ENCODE peak calls at places on chromosomes 4 and X, in six cellular contexts. D, N, O, P, H and L are unnamed samples.

GRCh38 chr4:109548655-109549054 is 11.4 kb upstream of the MCUB start:
- DNase-seq in D (no peak), N (no peak), O (no peak), P (no peak), H (no peak), L (no peak)

GRCh38 chrX:149490100-149490499 is 15.0 kb downstream of the IDS start:
- DNase-seq in D (no peak), N (no peak), O (no peak), P (no peak), H (no peak), L (no peak)

GRCh38 chr4:97507587-97508245 is 635.6 kb downstream of the STPG2 start:
- DNase-seq in D (no peak), N (peak; percentile 50), O (no peak), P (no peak), H (no peak), L (no peak)

GRCh38 chr4:153728151-153728550 is 31.7 kb downstream of the RNF175 start:
- DNase-seq in D (no peak), N (no peak), O (no peak), P (no peak), H (no peak), L (no peak)

GRCh38 chrX:44908198-44908597 is 35.2 kb downstream of the KDM6A start:
- DNase-seq in D (no peak), N (no peak), O (no peak), P (no peak), H (no peak), L (no peak)

GRCh38 chr4:20313237-20314030 is 61.7 kb downstream of the SLIT2 start:
- DNase-seq in D (no peak), N (peak; percentile 85), O (peak; percentile 29), P (peak; percentile 51), H (no peak), L (no peak)

GRCh38 chr4:37599092-37599800 is 86.9 kb downstream of the RELL1 start:
- DNase-seq in D (no peak), N (no peak), O (no peak), P (no peak), H (no peak), L (no peak)

GRCh38 chrX:49155243-49155899 is 7.2 kb upstream of the MAGIX start:
- DNase-seq in D (peak; percentile 19), N (peak; percentile 87), O (peak; percentile 60), P (peak; percentile 73), H (peak; percentile 76), L (no peak)

GRCh38 chrX:69285401-69285871 is 120.2 kb upstream of the PJA1 start:
- DNase-seq in D (no peak), N (no peak), O (no peak), P (peak; percentile 84), H (no peak), L (no peak)

DNA sequence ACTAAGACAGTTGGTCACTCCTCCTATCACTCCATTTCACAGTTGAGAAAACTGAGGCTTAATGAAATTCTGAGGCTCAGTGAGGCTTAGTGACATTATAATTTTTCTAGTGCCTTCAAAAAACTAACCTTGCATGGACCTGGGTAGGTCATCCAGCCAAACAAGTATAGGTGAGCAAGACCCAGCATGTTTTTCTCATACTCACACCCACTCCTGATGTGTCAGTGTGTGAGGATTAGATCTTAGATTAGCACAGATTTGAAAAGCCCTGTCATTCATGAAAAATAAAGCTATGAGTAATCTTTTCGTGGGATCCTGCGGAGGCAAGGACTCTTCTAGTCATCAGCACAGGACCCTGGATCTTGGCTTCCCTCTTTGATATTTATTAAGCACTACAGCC is 146.7 kb downstream of the CHIC2 start:
- DNase-seq in D (no peak), N (no peak), O (no peak), P (no peak), H (no peak), L (no peak)
- H3K4me1 ChIP-seq in D (no peaks in the 10 kb centered on the region), N (peaks cover 8% of the 10 kb centered on the region), O (no peaks in the 10 kb centered on the region), P (no peaks in the 10 kb centered on the region), H (no peaks in the 10 kb centered on the region), L (no peaks in the 10 kb centered on the region)

DNA sequence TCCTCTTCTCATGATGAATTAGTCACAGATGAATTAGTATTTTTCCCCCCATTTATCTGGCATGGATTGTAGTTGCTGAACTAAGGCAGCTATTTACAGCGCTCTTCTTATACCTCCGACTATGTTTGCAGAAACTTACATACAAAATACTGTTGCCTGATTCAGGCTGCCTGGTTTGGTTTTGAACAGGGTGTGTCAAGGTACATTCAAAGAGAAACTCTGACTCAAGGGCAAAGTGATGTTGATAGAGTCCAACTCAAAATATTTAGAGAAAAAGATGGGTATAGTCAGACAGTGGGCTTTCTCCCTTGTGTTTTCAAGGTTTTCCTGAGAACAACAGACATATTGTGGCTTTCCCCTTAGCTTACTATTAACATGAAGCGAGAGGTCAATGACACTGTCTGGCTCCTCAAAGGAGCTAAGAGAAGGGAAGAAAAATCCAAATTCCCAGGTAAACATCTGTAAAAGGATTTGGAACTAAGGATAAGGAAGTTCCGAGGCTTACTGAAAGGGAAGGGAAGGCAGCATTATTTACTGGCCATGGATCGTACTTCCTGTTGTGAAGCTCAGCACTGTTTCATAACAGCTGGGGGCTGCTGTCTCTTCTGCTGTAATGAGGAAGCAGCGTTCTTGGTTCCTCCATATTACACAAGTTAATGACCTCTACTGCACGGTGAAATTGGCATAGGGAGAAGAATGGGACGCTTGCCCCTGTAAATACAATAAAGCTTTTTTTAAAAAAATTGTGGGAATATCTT is 30.9 kb downstream of the FAM9C start:
- DNase-seq in D (no peak), N (peak; percentile 56), O (no peak), P (peak; percentile 37), H (no peak), L (no peak)
- H3K4me3 ChIP-seq in D (peak overlapping the region; percentile 58), N (no peak overlapping the region), O (no peak overlapping the region), P (no peak overlapping the region), H (no peak overlapping the region), L (no peak overlapping the region)

GRCh38 chr4:184455299-184455698 is 19.1 kb downstream of the IRF2 start:
- DNase-seq in D (no peak), N (no peak), O (no peak), P (no peak), H (no peak), L (no peak)
- H3K4me1 ChIP-seq in D (peaks cover 39% of the 10 kb centered on the region), N (peaks cover 8% of the 10 kb centered on the region), O (peaks cover 15% of the 10 kb centered on the region), P (peaks cover 17% of the 10 kb centered on the region), H (peaks cover 33% of the 10 kb centered on the region), L (peaks cover 47% of the 10 kb centered on the region)

GRCh38 chr4:25161599-25161960 is 1.3 kb upstream of the SEPSECS start:
- DNase-seq in D (no peak), N (peak; percentile 56), O (no peak), P (no peak), H (no peak), L (no peak)
- H3K4me3 ChIP-seq in D (peak overlapping the region; percentile 91), N (no peak overlapping the region), O (no peak overlapping the region), P (no peak overlapping the region), H (peak overlapping the region; percentile 86), L (peak overlapping the region; percentile 77)

GRCh38 chrX:33126469-33126868 is 84.9 kb downstream of the DMD start:
- DNase-seq in D (no peak), N (no peak), O (no peak), P (no peak), H (no peak), L (no peak)

GRCh38 chrX:33134164-33134563 is 77.2 kb downstream of the DMD start:
- DNase-seq in D (no peak), N (no peak), O (no peak), P (no peak), H (no peak), L (no peak)

GRCh38 chrX:33132569-33132968 is 78.8 kb downstream of the DMD start:
- DNase-seq in D (no peak), N (no peak), O (no peak), P (no peak), H (no peak), L (no peak)

GRCh38 chrX:33133320-33133719 is 78.0 kb downstream of the DMD start:
- DNase-seq in D (no peak), N (no peak), O (no peak), P (no peak), H (no peak), L (no peak)

GRCh38 chrX:33128048-33128805 is 83.1 kb downstream of the DMD start:
- DNase-seq in D (no peak), N (no peak), O (no peak), P (no peak), H (no peak), L (no peak)
- H3K4me1 ChIP-seq in D (no peaks in the 10 kb centered on the region), N (no peaks in the 10 kb centered on the region), O (peaks cover 3% of the 10 kb centered on the region), P (no peaks in the 10 kb centered on the region), H (no peaks in the 10 kb centered on the region), L (no peaks in the 10 kb centered on the region)

GRCh38 chrX:136205882-136206281 is 45.3 kb downstream of the MAP7D3 start:
- DNase-seq in D (no peak), N (no peak), O (no peak), P (no peak), H (no peak), L (no peak)
- H3K4me3 ChIP-seq in D (no peak overlapping the region), N (no peak overlapping the region), O (no peak overlapping the region), P (no peak overlapping the region), H (peak overlapping the region; percentile 51), L (no peak overlapping the region)

GRCh38 chr4:186738421-186738820 is 14.8 kb upstream of the FAT1 start:
- DNase-seq in D (no peak), N (no peak), O (no peak), P (no peak), H (no peak), L (no peak)
- H3K4me1 ChIP-seq in D (no peaks in the 10 kb centered on the region), N (no peaks in the 10 kb centered on the region), O (peaks cover 1% of the 10 kb centered on the region), P (no peaks in the 10 kb centered on the region), H (no peaks in the 10 kb centered on the region), L (no peaks in the 10 kb centered on the region)

GRCh38 chr4:158801066-158801465 is 32.2 kb downstream of the FNIP2 start:
- DNase-seq in D (no peak), N (no peak), O (no peak), P (no peak), H (no peak), L (peak; percentile 64)

GRCh38 chr4:158799856-158800255 is 31.0 kb downstream of the FNIP2 start:
- DNase-seq in D (no peak), N (peak; percentile 54), O (no peak), P (no peak), H (no peak), L (no peak)

GRCh38 chr4:158798062-158798461 is 29.2 kb downstream of the FNIP2 start:
- DNase-seq in D (no peak), N (no peak), O (no peak), P (no peak), H (no peak), L (no peak)

GRCh38 chr4:158801677-158802076 is 32.9 kb downstream of the FNIP2 start:
- DNase-seq in D (no peak), N (no peak), O (no peak), P (no peak), H (no peak), L (no peak)

DNA sequence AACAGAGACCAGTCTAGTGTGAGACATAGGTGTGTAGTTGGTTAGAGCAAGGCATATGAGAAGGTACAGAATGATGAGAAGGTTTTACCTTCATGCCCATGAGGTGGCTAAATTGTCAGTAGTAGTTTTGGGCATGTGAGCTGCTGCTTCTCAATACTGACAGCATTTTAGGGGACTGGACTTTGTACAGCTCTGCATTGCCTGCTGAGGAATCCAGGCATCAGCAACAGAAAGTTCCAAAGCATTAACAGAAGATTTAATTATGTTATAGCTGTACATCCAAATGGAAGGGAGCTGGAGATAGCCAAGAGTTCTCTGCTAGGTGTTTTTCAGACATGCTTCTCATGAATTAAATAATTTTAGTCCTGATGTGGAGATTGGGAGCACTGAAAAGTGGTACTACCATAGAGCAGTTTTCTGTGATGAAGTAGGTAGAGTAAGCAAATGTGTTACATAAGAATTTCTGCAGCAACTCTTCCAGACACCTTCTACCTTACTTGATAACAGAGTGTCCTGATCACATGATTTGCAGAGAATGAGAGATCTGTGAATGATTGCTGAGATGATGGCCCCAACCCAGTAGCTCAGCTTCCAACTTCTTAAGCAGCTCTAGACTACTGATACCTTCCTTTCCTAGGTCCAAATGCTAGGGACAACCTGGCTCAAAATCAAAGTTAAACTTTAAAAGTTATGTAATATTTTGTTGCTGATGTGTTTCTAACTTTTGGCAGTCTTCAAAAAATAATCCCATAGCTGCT is 30.4 kb downstream of the FNIP2 start:
- DNase-seq in D (no peak), N (no peak), O (no peak), P (no peak), H (no peak), L (no peak)
- H3K4me3 ChIP-seq in D (no peak overlapping the region), N (no peak overlapping the region), O (no peak overlapping the region), P (no peak overlapping the region), H (no peak overlapping the region), L (no peak overlapping the region)